ENCODE peak calls at places on chromosomes 16 and 17, in four cellular contexts. One of them, this sample, is unnamed.

GRCh38 chr17:38415250-38416194 is 12.7 kb upstream of the ARHGAP23 start:
- DNase-seq in IMR-90: peak; percentile 69
- DNase-seq in endothelial cell of umbilical vein: no peak
- DNase-seq in K562: no peak
- DNase-seq in this sample: no peak

GRCh38 chr16:660459-661183 is 7.3 kb upstream of the RHOT2 start:
- DNase-seq in IMR-90: peak; percentile 77
- DNase-seq in endothelial cell of umbilical vein: peak; percentile 88
- DNase-seq in K562: peak; percentile 97
- DNase-seq in this sample: no peak

GRCh38 chr16:57863434-57864160 is 61.3 kb upstream of the KIFC3 start:
- DNase-seq in IMR-90: peak; percentile 79
- DNase-seq in endothelial cell of umbilical vein: peak; percentile 76
- DNase-seq in K562: no peak
- DNase-seq in this sample: no peak

GRCh38 chr16:48064971-48065370 is 90.8 kb downstream of the ABCC12 start:
- DNase-seq in IMR-90: peak; percentile 42
- DNase-seq in endothelial cell of umbilical vein: no peak
- DNase-seq in K562: no peak
- DNase-seq in this sample: no peak

GRCh38 chr17:82859431-82860403 is 19.9 kb upstream of the ZNF750 start:
- DNase-seq in IMR-90: peak; percentile 70
- DNase-seq in endothelial cell of umbilical vein: peak; percentile 91
- DNase-seq in K562: peak; percentile 51
- DNase-seq in this sample: no peak

GRCh38 chr17:50817838-50818237 is 17.5 kb upstream of the WFIKKN2 start:
- DNase-seq in IMR-90: no peak
- DNase-seq in endothelial cell of umbilical vein: no peak
- DNase-seq in K562: no peak
- DNase-seq in this sample: peak; percentile 83

GRCh38 chr16:27414803-27415431 is 12.9 kb downstream of the IL21R start:
- DNase-seq in IMR-90: no peak
- DNase-seq in endothelial cell of umbilical vein: no peak
- DNase-seq in K562: no peak
- DNase-seq in this sample: no peak

GRCh38 chr17:48047113-48047740 is 932 bp upstream of the NFE2L1 start:
- DNase-seq in IMR-90: no peak
- DNase-seq in endothelial cell of umbilical vein: no peak
- DNase-seq in K562: no peak
- DNase-seq in this sample: no peak

GRCh38 chr16:49622421-49623402 is 233.2 kb downstream of the ZNF423 start:
- DNase-seq in IMR-90: no peak
- DNase-seq in endothelial cell of umbilical vein: no peak
- DNase-seq in K562: no peak
- DNase-seq in this sample: no peak

GRCh38 chr16:31298958-31299357 is 39.2 kb downstream of the ITGAM start:
- DNase-seq in IMR-90: no peak
- DNase-seq in endothelial cell of umbilical vein: peak; percentile 3
- DNase-seq in K562: no peak
- DNase-seq in this sample: no peak

GRCh38 chr16:53921042-53921441 is 217.1 kb downstream of the FTO start:
- DNase-seq in IMR-90: no peak
- DNase-seq in endothelial cell of umbilical vein: no peak
- DNase-seq in K562: no peak
- DNase-seq in this sample: no peak

GRCh38 chr16:79690159-79690558 is 89.6 kb upstream of the MAF start:
- DNase-seq in IMR-90: no peak
- DNase-seq in endothelial cell of umbilical vein: no peak
- DNase-seq in K562: no peak
- DNase-seq in this sample: no peak

GRCh38 chr17:46929413-46929812 is 6.5 kb downstream of the GOSR2 start:
- DNase-seq in IMR-90: peak; percentile 48
- DNase-seq in endothelial cell of umbilical vein: peak; percentile 77
- DNase-seq in K562: no peak
- DNase-seq in this sample: peak; percentile 76

GRCh38 chr17:19390951-19391350 is 4.0 kb upstream of the MFAP4 start:
- DNase-seq in IMR-90: no peak
- DNase-seq in endothelial cell of umbilical vein: no peak
- DNase-seq in K562: no peak
- DNase-seq in this sample: no peak

GRCh38 chr17:41013181-41013580 is 4.3 kb upstream of the KRTAP3-1 start:
- DNase-seq in IMR-90: no peak
- DNase-seq in endothelial cell of umbilical vein: no peak
- DNase-seq in K562: no peak
- DNase-seq in this sample: no peak

GRCh38 chr17:45998987-45999899 is at the start of gene STH:
- DNase-seq in IMR-90: no peak
- DNase-seq in endothelial cell of umbilical vein: no peak
- DNase-seq in K562: no peak
- DNase-seq in this sample: no peak

GRCh38 chr17:279776-280175 is 72.8 kb downstream of the RPH3AL start:
- DNase-seq in IMR-90: no peak
- DNase-seq in endothelial cell of umbilical vein: no peak
- DNase-seq in K562: no peak
- DNase-seq in this sample: no peak

GRCh38 chr17:10368561-10368960 is 4.2 kb downstream of the MYH13 start:
- DNase-seq in IMR-90: no peak
- DNase-seq in endothelial cell of umbilical vein: no peak
- DNase-seq in K562: no peak
- DNase-seq in this sample: no peak

GRCh38 chr16:57377080-57377841 is 5.0 kb downstream of the CX3CL1 start:
- DNase-seq in IMR-90: peak; percentile 85
- DNase-seq in endothelial cell of umbilical vein: no peak
- DNase-seq in K562: no peak
- DNase-seq in this sample: no peak

GRCh38 chr17:21239680-21240374 is 13.4 kb downstream of the NATD1 start:
- DNase-seq in IMR-90: peak; percentile 28
- DNase-seq in endothelial cell of umbilical vein: no peak
- DNase-seq in K562: peak; percentile 50
- DNase-seq in this sample: no peak

GRCh38 chr17:74271902-74272563 is 2.0 kb upstream of the DNAI2 start:
- DNase-seq in IMR-90: no peak
- DNase-seq in endothelial cell of umbilical vein: no peak
- DNase-seq in K562: no peak
- DNase-seq in this sample: no peak

GRCh38 chr17:28268610-28269313 is 50.2 kb upstream of the TMEM97 start:
- DNase-seq in IMR-90: no peak
- DNase-seq in endothelial cell of umbilical vein: no peak
- DNase-seq in K562: no peak
- DNase-seq in this sample: no peak

GRCh38 chr17:73031472-73031871 is 61.0 kb downstream of the SLC39A11 start:
- DNase-seq in IMR-90: no peak
- DNase-seq in endothelial cell of umbilical vein: no peak
- DNase-seq in K562: no peak
- DNase-seq in this sample: no peak

GRCh38 chr17:7881655-7882054 is 6.9 kb upstream of the CHD3 start:
- DNase-seq in IMR-90: no peak
- DNase-seq in endothelial cell of umbilical vein: no peak
- DNase-seq in K562: no peak
- DNase-seq in this sample: no peak

GRCh38 chr17:79655672-79656290 is 44.9 kb upstream of the RBFOX3 start:
- DNase-seq in IMR-90: no peak
- DNase-seq in endothelial cell of umbilical vein: no peak
- DNase-seq in K562: no peak
- DNase-seq in this sample: no peak

GRCh38 chr16:17519041-17519440 is 48.3 kb upstream of the XYLT1 start:
- DNase-seq in IMR-90: peak; percentile 71
- DNase-seq in endothelial cell of umbilical vein: no peak
- DNase-seq in K562: no peak
- DNase-seq in this sample: no peak

GRCh38 chr16:30605148-30605547 is 5.0 kb downstream of the ZNF689 start:
- DNase-seq in IMR-90: no peak
- DNase-seq in endothelial cell of umbilical vein: no peak
- DNase-seq in K562: no peak
- DNase-seq in this sample: no peak

GRCh38 chr17:45440161-45440859 is 7.6 kb upstream of the ARHGAP27 start:
- DNase-seq in IMR-90: no peak
- DNase-seq in endothelial cell of umbilical vein: peak; percentile 55
- DNase-seq in K562: peak; percentile 21
- DNase-seq in this sample: no peak

GRCh38 chr17:3641014-3641413 is 4.5 kb downstream of the CTNS start:
- DNase-seq in IMR-90: no peak
- DNase-seq in endothelial cell of umbilical vein: no peak
- DNase-seq in K562: no peak
- DNase-seq in this sample: no peak

GRCh38 chr17:35345926-35346771 is 27.3 kb downstream of the SLFN11 start:
- DNase-seq in IMR-90: peak; percentile 53
- DNase-seq in endothelial cell of umbilical vein: peak; percentile 45
- DNase-seq in K562: no peak
- DNase-seq in this sample: no peak

GRCh38 chr17:4818276-4818675 is 11.3 kb downstream of the PLD2 start:
- DNase-seq in IMR-90: no peak
- DNase-seq in endothelial cell of umbilical vein: no peak
- DNase-seq in K562: peak; percentile 50
- DNase-seq in this sample: no peak

GRCh38 chr16:11254913-11255736 is 879 bp downstream of the SOCS1 start:
- DNase-seq in IMR-90: peak; percentile 34
- DNase-seq in endothelial cell of umbilical vein: peak; percentile 52
- DNase-seq in K562: peak; percentile 65
- DNase-seq in this sample: no peak

GRCh38 chr17:73042809-73043685 is 49.4 kb downstream of the SLC39A11 start:
- DNase-seq in IMR-90: peak; percentile 20
- DNase-seq in endothelial cell of umbilical vein: no peak
- DNase-seq in K562: no peak
- DNase-seq in this sample: no peak

GRCh38 chr17:17957584-17957916 is 14.7 kb downstream of the TOM1L2 start:
- DNase-seq in IMR-90: no peak
- DNase-seq in endothelial cell of umbilical vein: no peak
- DNase-seq in K562: no peak
- DNase-seq in this sample: peak; percentile 65

GRCh38 chr16:89093602-89094251 is at the start of gene ACSF3:
- DNase-seq in IMR-90: peak; percentile 41
- DNase-seq in endothelial cell of umbilical vein: peak; percentile 26
- DNase-seq in K562: peak; percentile 92
- DNase-seq in this sample: no peak
- H3K9me1 ChIP-seq in IMR-90: peaks cover 10% of the 10 kb centered on the region
- H3K9me1 ChIP-seq in endothelial cell of umbilical vein: no peaks in the 10 kb centered on the region
- H3K9me1 ChIP-seq in K562: peaks cover under 1% of the 10 kb centered on the region
- H3K9me1 ChIP-seq in this sample: no peaks in the 10 kb centered on the region

DNA sequence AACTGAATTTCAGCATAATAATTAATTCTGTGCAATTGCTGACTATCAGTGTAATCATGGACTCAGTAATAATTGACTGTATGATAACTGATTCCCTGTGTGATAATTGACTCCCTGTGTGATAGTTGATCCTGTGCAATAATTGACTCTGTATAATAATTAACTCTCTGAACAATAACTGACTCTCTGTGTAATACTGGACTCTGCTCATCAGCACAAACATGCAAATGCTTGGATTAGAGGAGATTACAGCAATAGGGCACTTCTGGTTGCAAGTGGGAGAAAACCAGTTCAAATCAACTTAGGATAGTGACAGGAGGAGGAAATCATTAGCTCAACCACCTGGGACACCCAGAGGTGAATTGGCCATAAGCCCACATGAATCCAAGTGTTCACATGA is 582.1 kb downstream of the RBFOX1 start:
- DNase-seq in IMR-90: no peak
- DNase-seq in endothelial cell of umbilical vein: no peak
- DNase-seq in K562: no peak
- DNase-seq in this sample: no peak
- H3K9me1 ChIP-seq in IMR-90: no peaks in the 10 kb centered on the region
- H3K9me1 ChIP-seq in endothelial cell of umbilical vein: no peaks in the 10 kb centered on the region
- H3K9me1 ChIP-seq in K562: no peaks in the 10 kb centered on the region
- H3K9me1 ChIP-seq in this sample: no peaks in the 10 kb centered on the region

GRCh38 chr17:76951375-76951905 is 83.2 kb downstream of the MGAT5B start:
- DNase-seq in IMR-90: no peak
- DNase-seq in endothelial cell of umbilical vein: no peak
- DNase-seq in K562: no peak
- DNase-seq in this sample: no peak

GRCh38 chr17:76953066-76953465 is 84.9 kb downstream of the MGAT5B start:
- DNase-seq in IMR-90: no peak
- DNase-seq in endothelial cell of umbilical vein: no peak
- DNase-seq in K562: no peak
- DNase-seq in this sample: no peak

GRCh38 chr17:76952402-76952801 is 84.2 kb downstream of the MGAT5B start:
- DNase-seq in IMR-90: no peak
- DNase-seq in endothelial cell of umbilical vein: no peak
- DNase-seq in K562: no peak
- DNase-seq in this sample: no peak

GRCh38 chr17:76955191-76955590 is 87.0 kb downstream of the MGAT5B start:
- DNase-seq in IMR-90: no peak
- DNase-seq in endothelial cell of umbilical vein: no peak
- DNase-seq in K562: no peak
- DNase-seq in this sample: no peak

DNA sequence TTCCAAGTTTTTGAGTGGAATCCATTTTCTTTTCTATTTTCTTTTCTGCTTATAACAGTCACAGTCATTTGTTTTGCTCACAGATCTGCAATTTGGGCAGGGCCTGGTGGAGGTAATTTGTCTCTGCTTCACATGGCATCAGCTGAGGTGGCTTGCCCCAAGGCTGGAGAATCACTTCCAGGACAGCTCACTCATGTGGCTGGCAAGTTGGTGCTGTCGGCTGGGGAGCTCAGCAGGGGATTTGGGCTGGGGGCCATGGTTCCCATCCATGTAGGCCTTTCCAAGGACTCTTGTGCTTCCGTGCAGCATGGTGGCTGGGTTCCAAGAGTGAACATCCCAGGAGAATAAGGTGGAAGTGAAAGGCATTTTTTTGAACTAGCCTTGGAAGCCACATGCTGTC is 85.7 kb downstream of the MGAT5B start:
- DNase-seq in IMR-90: no peak
- DNase-seq in endothelial cell of umbilical vein: no peak
- DNase-seq in K562: no peak
- DNase-seq in this sample: no peak
- H3K9me1 ChIP-seq in IMR-90: no peaks in the 10 kb centered on the region
- H3K9me1 ChIP-seq in endothelial cell of umbilical vein: no peaks in the 10 kb centered on the region
- H3K9me1 ChIP-seq in K562: no peaks in the 10 kb centered on the region
- H3K9me1 ChIP-seq in this sample: no peaks in the 10 kb centered on the region

GRCh38 chr17:63426917-63427308 is 19.2 kb downstream of the CYB561 start:
- DNase-seq in IMR-90: no peak
- DNase-seq in endothelial cell of umbilical vein: no peak
- DNase-seq in K562: no peak
- DNase-seq in this sample: no peak

GRCh38 chr17:63431618-63431938 is 14.5 kb downstream of the CYB561 start:
- DNase-seq in IMR-90: no peak
- DNase-seq in endothelial cell of umbilical vein: no peak
- DNase-seq in K562: no peak
- DNase-seq in this sample: no peak

GRCh38 chr17:63431939-63432804 is 13.9 kb downstream of the CYB561 start:
- DNase-seq in IMR-90: peak; percentile 66
- DNase-seq in endothelial cell of umbilical vein: peak; percentile 49
- DNase-seq in K562: peak; percentile 90
- DNase-seq in this sample: no peak

GRCh38 chr17:63430223-63430622 is 15.9 kb downstream of the CYB561 start:
- DNase-seq in IMR-90: no peak
- DNase-seq in endothelial cell of umbilical vein: no peak
- DNase-seq in K562: no peak
- DNase-seq in this sample: no peak

DNA sequence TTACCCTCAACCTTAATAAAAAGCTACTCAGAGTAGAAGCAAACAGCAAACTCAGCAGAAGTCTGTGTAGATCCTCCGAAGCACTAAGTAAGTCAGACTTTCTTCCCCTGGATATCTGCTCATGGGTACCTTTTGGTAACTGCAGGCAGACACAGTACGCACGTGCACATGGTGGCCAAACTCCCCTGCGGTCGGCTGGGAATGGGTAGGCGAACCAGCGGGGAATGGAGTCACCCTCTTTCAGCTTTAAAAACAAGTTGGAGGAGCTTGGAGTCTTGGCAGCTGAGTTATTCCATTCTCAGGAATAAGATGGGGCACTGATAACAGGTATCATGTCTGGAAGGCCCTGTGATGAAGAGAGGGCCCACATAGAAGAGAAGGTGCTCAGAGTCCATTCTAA is 16.3 kb downstream of the CYB561 start:
- DNase-seq in IMR-90: no peak
- DNase-seq in endothelial cell of umbilical vein: no peak
- DNase-seq in K562: no peak
- DNase-seq in this sample: no peak
- H3K9me1 ChIP-seq in IMR-90: peaks cover 18% of the 10 kb centered on the region
- H3K9me1 ChIP-seq in endothelial cell of umbilical vein: no peaks in the 10 kb centered on the region
- H3K9me1 ChIP-seq in K562: peaks cover 3% of the 10 kb centered on the region
- H3K9me1 ChIP-seq in this sample: no peaks in the 10 kb centered on the region

This sample was measured in keratinocyte.